ENCODE peak calls at places on chromosomes 16 and 17, in ten cellular contexts. O is psoas muscle; D is AG04450; C is IMR-90; G is K562; N is PC-9; B is tibial artery; E is testis; Y is spleen; U is CD4-positive, alpha-beta T cell. I is an unnamed sample. For H3K9me3, the result is how much of the 10 kb centered on the place peaks cover.

GRCh38 chr17:36824678-36825091 is 112.6 kb upstream of the LHX1 start:
- DNase-seq in O (no peak), D (no peak), C (no peak), G (no peak), N (no peak), B (no peak), E (no peak), Y (peak), U (no peak), I (no peak)

GRCh38 chr16:69566437-69567030 is 768 bp downstream of the NFAT5 start:
- DNase-seq in O (peak), D (no peak), C (peak), G (peak), N (no peak), B (peak), E (peak), Y (peak), U (no peak), I (no peak)

GRCh38 chr17:35214631-35215273 is 20.6 kb upstream of the SLC35G3 start:
- DNase-seq in O (no peak), D (no peak), C (no peak), G (no peak), N (no peak), B (no peak), E (no peak), Y (no peak), U (peak), I (peak)

GRCh38 chr16:52976539-52977167 is 76.0 kb downstream of the CHD9NB start:
- DNase-seq in O (no peak), D (no peak), C (peak), G (peak), N (no peak), B (no peak), E (no peak), Y (no peak), U (no peak), I (no peak)

GRCh38 chr16:24208710-24209109 is 47.4 kb upstream of the CACNG3 start:
- DNase-seq in O (no peak), D (no peak), C (no peak), G (no peak), N (no peak), B (no peak), E (peak), Y (no peak), U (no peak), I (no peak)

GRCh38 chr17:52986056-52986662 is 827.6 kb upstream of the CA10 start:
- DNase-seq in O (no peak), D (no peak), C (no peak), G (no peak), N (no peak), B (no peak), E (no peak), Y (no peak), U (no peak), I (no peak)

GRCh38 chr16:20763461-20764232 is at the start of gene ACSM3:
- DNase-seq in O (no peak), D (peak), C (peak), G (peak), N (peak), B (peak), E (peak), Y (peak), U (peak), I (peak)

GRCh38 chr16:53515259-53515658 is 12.2 kb upstream of the AKTIP start:
- DNase-seq in O (no peak), D (no peak), C (peak), G (no peak), N (no peak), B (no peak), E (no peak), Y (no peak), U (no peak), I (no peak)

GRCh38 chr17:18197535-18198194 is 14.0 kb downstream of the ALKBH5 start:
- DNase-seq in O (no peak), D (no peak), C (no peak), G (no peak), N (no peak), B (no peak), E (no peak), Y (no peak), U (no peak), I (no peak)

GRCh38 chr17:27968206-27968732 is 74.2 kb upstream of the NLK start:
- DNase-seq in O (no peak), D (no peak), C (no peak), G (peak), N (no peak), B (no peak), E (peak), Y (peak), U (no peak), I (no peak)

GRCh38 chr17:43543300-43543699 is 2.8 kb downstream of the ETV4 start:
- DNase-seq in O (no peak), D (no peak), C (peak), G (no peak), N (peak), B (no peak), E (no peak), Y (no peak), U (no peak), I (no peak)

GRCh38 chr17:70434536-70435490 is 265.5 kb downstream of the KCNJ2 start:
- DNase-seq in O (no peak), D (no peak), C (no peak), G (no peak), N (no peak), B (no peak), E (no peak), Y (no peak), U (no peak), I (no peak)

GRCh38 chr16:59690216-59690615 is 956.1 kb upstream of the GOT2 start:
- DNase-seq in O (no peak), D (no peak), C (no peak), G (no peak), N (no peak), B (no peak), E (no peak), Y (no peak), U (no peak), I (no peak)

GRCh38 chr17:45241315-45242011 is 19.8 kb downstream of the FMNL1 start:
- DNase-seq in O (no peak), D (no peak), C (no peak), G (no peak), N (no peak), B (no peak), E (peak), Y (no peak), U (no peak), I (peak)

GRCh38 chr16:606656-607307 is 16.9 kb downstream of the RAB40C start:
- DNase-seq in O (no peak), D (no peak), C (no peak), G (no peak), N (no peak), B (no peak), E (no peak), Y (no peak), U (no peak), I (no peak)

GRCh38 chr16:88650749-88651275 is at the start of gene CYBA:
- DNase-seq in O (peak), D (no peak), C (peak), G (peak), N (no peak), B (peak), E (peak), Y (peak), U (peak), I (peak)

GRCh38 chr17:80270836-80271235 is 10.2 kb downstream of the RNF213 start:
- DNase-seq in O (no peak), D (no peak), C (no peak), G (peak), N (no peak), B (no peak), E (peak), Y (no peak), U (peak), I (peak)

GRCh38 chr17:10844667-10845387 is 6.9 kb upstream of the PIRT start:
- DNase-seq in O (peak), D (peak), C (peak), G (peak), N (no peak), B (peak), E (peak), Y (peak), U (peak), I (peak)

GRCh38 chr17:15466131-15466530 is 1.3 kb downstream of the CDRT4 start:
- DNase-seq in O (no peak), D (no peak), C (no peak), G (no peak), N (no peak), B (no peak), E (no peak), Y (no peak), U (no peak), I (no peak)

GRCh38 chr16:81380932-81381331 is 63.7 kb upstream of the CMIP start:
- DNase-seq in O (no peak), D (no peak), C (no peak), G (no peak), N (no peak), B (no peak), E (no peak), Y (no peak), U (no peak), I (no peak)

GRCh38 chr16:10752843-10753523 is 9.3 kb downstream of the NUBP1 start:
- DNase-seq in O (no peak), D (no peak), C (no peak), G (no peak), N (no peak), B (peak), E (peak), Y (peak), U (no peak), I (no peak)

GRCh38 chr16:67391424-67392300 is 1.6 kb downstream of the TPPP3 start:
- DNase-seq in O (peak), D (no peak), C (no peak), G (no peak), N (no peak), B (peak), E (no peak), Y (peak), U (no peak), I (no peak)

GRCh38 chr16:14456793-14457481 is 173.1 kb downstream of the PARN start:
- DNase-seq in O (no peak), D (no peak), C (peak), G (no peak), N (no peak), B (no peak), E (no peak), Y (no peak), U (no peak), I (no peak)

GRCh38 chr17:67156269-67157199 is 88.5 kb downstream of the HELZ start:
- DNase-seq in O (no peak), D (no peak), C (peak), G (no peak), N (no peak), B (no peak), E (no peak), Y (no peak), U (no peak), I (no peak)

GRCh38 chr17:7184091-7184488 is 4.9 kb upstream of the ASGR1 start:
- DNase-seq in O (no peak), D (no peak), C (no peak), G (no peak), N (no peak), B (no peak), E (no peak), Y (no peak), U (no peak), I (no peak)

GRCh38 chr17:48718162-48718780 is 4.0 kb downstream of the PRAC1 start:
- DNase-seq in O (no peak), D (no peak), C (no peak), G (no peak), N (no peak), B (no peak), E (no peak), Y (no peak), U (no peak), I (no peak)

GRCh38 chr17:42547698-42548069 is 5.0 kb upstream of the HSD17B1 start:
- DNase-seq in O (peak), D (no peak), C (no peak), G (no peak), N (no peak), B (no peak), E (no peak), Y (no peak), U (no peak), I (no peak)

GRCh38 chr16:35725949-35726348 is 2266.5 kb downstream of the TP53TG3F start:
- DNase-seq in O (no peak), D (no peak), C (no peak), G (no peak), N (no peak), B (no peak), E (no peak), Y (no peak), U (no peak), I (no peak)

GRCh38 chr16:35730251-35730650 is 2270.8 kb downstream of the TP53TG3F start:
- DNase-seq in O (no peak), D (no peak), C (no peak), G (no peak), N (no peak), B (no peak), E (no peak), Y (no peak), U (no peak), I (no peak)

DNA sequence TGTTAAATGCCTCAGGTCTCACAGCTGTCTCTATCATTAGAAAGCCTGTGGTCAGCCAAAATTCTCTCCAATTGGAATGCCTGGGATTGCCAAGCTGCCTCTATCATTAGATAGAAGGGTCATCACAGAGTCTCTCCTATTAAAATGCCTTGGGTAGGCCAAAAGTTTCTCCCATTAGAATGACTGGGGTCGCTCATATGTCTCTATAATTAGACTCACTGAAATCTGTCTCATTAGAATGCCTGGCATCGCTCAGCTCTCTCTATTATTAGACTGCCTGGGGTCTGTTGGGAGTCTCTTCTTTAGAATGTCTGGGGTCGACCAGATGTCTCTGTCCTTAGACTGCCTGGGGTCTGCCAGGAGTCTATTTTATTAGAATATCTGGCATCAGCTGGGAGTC is 2265.1 kb downstream of the TP53TG3F start:
- DNase-seq in O (no peak), D (no peak), C (no peak), G (no peak), N (no peak), B (no peak), E (no peak), Y (no peak), U (no peak), I (no peak)
- H3K9me3 ChIP-seq in O (under half), D (under half), C (under half), G (under half), N (under half), B (under half), E (under half), Y (under half), U (under half), I (under half)

GRCh38 chr16:85829751-85830445 is 30.4 kb downstream of the COX4I1 start:
- DNase-seq in O (no peak), D (no peak), C (no peak), G (no peak), N (no peak), B (peak), E (no peak), Y (peak), U (no peak), I (no peak)

GRCh38 chr16:85833540-85833914 is 34.0 kb downstream of the COX4I1 start:
- DNase-seq in O (no peak), D (no peak), C (no peak), G (no peak), N (no peak), B (no peak), E (no peak), Y (peak), U (no peak), I (no peak)

GRCh38 chr16:85835227-85835751 is 35.8 kb downstream of the COX4I1 start:
- DNase-seq in O (no peak), D (no peak), C (no peak), G (no peak), N (no peak), B (no peak), E (no peak), Y (peak), U (no peak), I (no peak)

GRCh38 chr16:85834741-85835140 is 35.2 kb downstream of the COX4I1 start:
- DNase-seq in O (no peak), D (no peak), C (no peak), G (no peak), N (no peak), B (no peak), E (no peak), Y (peak), U (no peak), I (no peak)

DNA sequence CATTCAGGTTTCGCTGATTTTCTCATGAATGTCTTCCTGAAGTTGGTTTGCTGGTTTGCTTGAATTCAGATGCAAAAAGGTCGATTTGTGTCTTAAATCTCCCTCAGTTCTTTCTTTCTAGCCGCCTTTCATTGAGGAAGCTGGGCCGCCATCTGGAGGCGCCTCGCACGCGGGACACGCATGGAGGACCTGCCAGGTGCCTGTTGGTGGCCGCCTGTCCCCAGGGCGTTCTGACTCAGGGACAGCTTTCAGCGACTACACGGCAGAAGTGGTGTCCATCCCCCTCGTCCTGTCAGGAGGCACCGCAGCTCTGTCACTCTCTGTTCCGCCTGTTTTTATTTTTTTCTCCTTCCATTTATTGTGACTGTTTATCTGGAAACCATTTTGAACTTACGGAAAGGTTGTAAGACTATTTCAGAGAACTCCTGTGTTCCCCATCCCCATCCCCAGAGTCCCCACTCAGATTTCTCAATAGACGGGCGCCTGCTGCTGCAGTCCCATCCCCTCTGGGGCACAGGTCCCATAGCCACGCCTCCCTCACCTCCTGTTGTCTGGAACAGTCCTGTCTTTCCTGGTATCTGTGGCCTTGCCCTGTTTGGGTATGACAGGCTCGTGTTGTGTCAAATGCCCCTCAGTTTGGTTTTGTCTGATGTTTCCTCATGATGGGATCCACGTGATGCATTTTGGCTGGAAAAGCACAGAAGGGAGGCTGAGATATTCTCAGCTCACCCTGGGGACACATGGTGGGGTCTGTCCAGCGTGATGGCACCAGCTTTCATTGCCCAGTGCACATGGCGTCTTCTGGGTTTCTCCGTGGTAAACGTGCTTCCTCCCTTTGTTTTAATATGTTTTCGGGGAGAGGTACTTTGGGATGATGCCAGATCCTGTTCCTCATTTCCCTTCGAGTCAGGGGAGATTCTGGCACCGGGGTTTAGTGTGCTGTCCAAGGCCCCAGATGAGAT is 33.4 kb downstream of the COX4I1 start:
- DNase-seq in O (no peak), D (no peak), C (no peak), G (no peak), N (no peak), B (no peak), E (no peak), Y (peak), U (no peak), I (no peak)
- H3K27ac ChIP-seq in O (no peak), D (no peak), C (no peak), G (no peak), N (no peak), B (no peak), E (no peak), Y (no peak), U (no peak), I (no peak)

DNA sequence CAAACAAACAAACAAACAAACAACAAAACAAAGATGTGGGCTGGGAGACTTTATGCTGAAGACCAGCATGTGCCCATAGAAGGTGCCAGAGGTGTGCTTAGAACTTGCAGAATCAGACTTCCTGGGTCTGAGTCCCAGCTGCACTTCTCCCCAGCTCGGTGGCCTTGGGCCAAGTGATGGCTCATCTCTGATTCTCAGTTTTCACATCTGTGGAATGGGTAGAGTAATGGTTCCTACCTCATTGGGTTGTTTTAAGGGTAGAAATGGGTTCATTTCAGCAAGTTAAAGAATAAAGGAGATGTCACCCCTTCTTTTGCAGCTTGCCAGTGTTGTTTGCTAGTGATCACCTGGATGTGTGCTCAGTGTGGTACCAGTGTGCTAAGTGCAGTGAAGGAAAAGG is 10.7 kb downstream of the NKD1 start:
- DNase-seq in O (no peak), D (no peak), C (no peak), G (no peak), N (no peak), B (no peak), E (no peak), Y (no peak), U (no peak), I (no peak)
- H3K9me3 ChIP-seq in O (under half), D (under half), C (under half), G (under half), N (under half), B (under half), E (under half), Y (under half), U (under half), I (under half)

GRCh38 chr17:64599187-64599676 is 62.9 kb downstream of the SMURF2 start:
- DNase-seq in O (no peak), D (no peak), C (no peak), G (peak), N (no peak), B (no peak), E (no peak), Y (peak), U (peak), I (peak)

GRCh38 chr17:64598672-64599071 is 63.4 kb downstream of the SMURF2 start:
- DNase-seq in O (no peak), D (no peak), C (no peak), G (peak), N (no peak), B (no peak), E (no peak), Y (no peak), U (no peak), I (no peak)

GRCh38 chr17:64596439-64596838 is 65.7 kb downstream of the SMURF2 start:
- DNase-seq in O (no peak), D (no peak), C (no peak), G (no peak), N (no peak), B (no peak), E (no peak), Y (no peak), U (no peak), I (no peak)

GRCh38 chr17:64596988-64597387 is 65.1 kb downstream of the SMURF2 start:
- DNase-seq in O (no peak), D (no peak), C (no peak), G (no peak), N (no peak), B (no peak), E (no peak), Y (no peak), U (no peak), I (no peak)

DNA sequence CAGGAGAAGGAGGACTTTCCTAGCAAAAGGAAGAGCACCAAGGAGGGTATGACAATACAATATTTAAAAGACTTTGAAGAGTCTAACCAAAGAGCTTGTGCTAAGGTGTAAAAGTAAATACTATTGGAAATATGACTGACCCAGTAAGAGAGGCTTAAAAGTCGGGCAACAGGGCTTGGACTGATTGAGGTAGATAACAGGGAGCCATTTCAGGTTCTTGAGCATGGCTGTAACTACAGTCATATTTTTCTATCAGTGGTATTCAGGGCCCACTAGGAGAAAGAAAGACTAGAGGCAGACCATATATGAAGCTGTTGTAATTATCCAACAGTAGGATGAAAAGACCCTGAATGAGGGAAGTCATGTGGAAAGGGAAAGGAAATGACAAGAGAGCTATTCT is 62.3 kb downstream of the SMURF2 start:
- DNase-seq in O (no peak), D (no peak), C (no peak), G (peak), N (no peak), B (no peak), E (no peak), Y (no peak), U (no peak), I (no peak)
- H3K27ac ChIP-seq in O (no peak), D (no peak), C (no peak), G (peak), N (peak), B (no peak), E (no peak), Y (peak), U (no peak), I (peak)